ENCODE peak calls at places on chromosomes 4 and X, in seven cellular contexts. One of them, this sample, is unnamed.

GRCh38 chr4:6655924-6656323 is 15.4 kb downstream of the MRFAP1 start:
- DNase-seq in NCI-H187: no peak
- DNase-seq in CD8-positive, alpha-beta memory T cell: no peak
- DNase-seq in stimulated activated CD4-positive, alpha-beta T cell treated with anti-CD3 and anti-CD28 coated beads, Interleukin-4, amount 100 ng/mL, for 4 hours: no peak
- DNase-seq in HTR-8/SVneo: no peak
- DNase-seq in effector memory CD4-positive, alpha-beta T cell: no peak
- DNase-seq in cortex of kidney: no peak
- DNase-seq in this sample: no peak

GRCh38 chr4:155072417-155072816 is 136.0 kb upstream of the NPY2R start:
- DNase-seq in effector memory CD4-positive, alpha-beta T cell: no peak
- DNase-seq in stimulated activated CD4-positive, alpha-beta T cell treated with anti-CD3 and anti-CD28 coated beads, Interleukin-4, amount 100 ng/mL, for 4 hours: no peak
- DNase-seq in NCI-H187: no peak
- DNase-seq in HTR-8/SVneo: no peak
- DNase-seq in CD8-positive, alpha-beta memory T cell: no peak
- DNase-seq in cortex of kidney: no peak
- DNase-seq in this sample: no peak

GRCh38 chrX:9566150-9566621 is 101.3 kb downstream of the TBL1X start:
- DNase-seq in HTR-8/SVneo: peak
- DNase-seq in stimulated activated CD4-positive, alpha-beta T cell treated with anti-CD3 and anti-CD28 coated beads, Interleukin-4, amount 100 ng/mL, for 4 hours: no peak
- DNase-seq in NCI-H187: no peak
- DNase-seq in effector memory CD4-positive, alpha-beta T cell: no peak
- DNase-seq in CD8-positive, alpha-beta memory T cell: no peak
- DNase-seq in cortex of kidney: no peak
- DNase-seq in this sample: no peak

GRCh38 chrX:9913041-9913440 is 54.1 kb upstream of the CLDN34 start:
- DNase-seq in NCI-H187: no peak
- DNase-seq in cortex of kidney: no peak
- DNase-seq in stimulated activated CD4-positive, alpha-beta T cell treated with anti-CD3 and anti-CD28 coated beads, Interleukin-4, amount 100 ng/mL, for 4 hours: no peak
- DNase-seq in CD8-positive, alpha-beta memory T cell: no peak
- DNase-seq in effector memory CD4-positive, alpha-beta T cell: no peak
- DNase-seq in HTR-8/SVneo: no peak
- DNase-seq in this sample: no peak

GRCh38 chr4:148515248-148515647 is 73.0 kb upstream of the NR3C2 start:
- DNase-seq in effector memory CD4-positive, alpha-beta T cell: no peak
- DNase-seq in CD8-positive, alpha-beta memory T cell: no peak
- DNase-seq in NCI-H187: no peak
- DNase-seq in cortex of kidney: no peak
- DNase-seq in stimulated activated CD4-positive, alpha-beta T cell treated with anti-CD3 and anti-CD28 coated beads, Interleukin-4, amount 100 ng/mL, for 4 hours: no peak
- DNase-seq in HTR-8/SVneo: peak
- DNase-seq in this sample: no peak

GRCh38 chrX:144801786-144802185 is 445.5 kb upstream of the SPANXN1 start:
- DNase-seq in NCI-H187: no peak
- DNase-seq in cortex of kidney: no peak
- DNase-seq in effector memory CD4-positive, alpha-beta T cell: no peak
- DNase-seq in CD8-positive, alpha-beta memory T cell: no peak
- DNase-seq in stimulated activated CD4-positive, alpha-beta T cell treated with anti-CD3 and anti-CD28 coated beads, Interleukin-4, amount 100 ng/mL, for 4 hours: no peak
- DNase-seq in HTR-8/SVneo: peak
- DNase-seq in this sample: no peak

GRCh38 chr4:74258949-74259348 is 49.3 kb upstream of the EPGN start:
- DNase-seq in NCI-H187: no peak
- DNase-seq in effector memory CD4-positive, alpha-beta T cell: no peak
- DNase-seq in stimulated activated CD4-positive, alpha-beta T cell treated with anti-CD3 and anti-CD28 coated beads, Interleukin-4, amount 100 ng/mL, for 4 hours: no peak
- DNase-seq in HTR-8/SVneo: no peak
- DNase-seq in CD8-positive, alpha-beta memory T cell: no peak
- DNase-seq in cortex of kidney: no peak
- DNase-seq in this sample: no peak

GRCh38 chrX:13110427-13111324 is 66.3 kb upstream of the FAM9C start:
- DNase-seq in cortex of kidney: no peak
- DNase-seq in HTR-8/SVneo: peak
- DNase-seq in stimulated activated CD4-positive, alpha-beta T cell treated with anti-CD3 and anti-CD28 coated beads, Interleukin-4, amount 100 ng/mL, for 4 hours: no peak
- DNase-seq in NCI-H187: no peak
- DNase-seq in effector memory CD4-positive, alpha-beta T cell: no peak
- DNase-seq in CD8-positive, alpha-beta memory T cell: no peak
- DNase-seq in this sample: no peak

GRCh38 chr4:826508-827208 is 729 bp upstream of the CPLX1 start:
- DNase-seq in NCI-H187: no peak
- DNase-seq in HTR-8/SVneo: no peak
- DNase-seq in effector memory CD4-positive, alpha-beta T cell: no peak
- DNase-seq in CD8-positive, alpha-beta memory T cell: no peak
- DNase-seq in cortex of kidney: no peak
- DNase-seq in stimulated activated CD4-positive, alpha-beta T cell treated with anti-CD3 and anti-CD28 coated beads, Interleukin-4, amount 100 ng/mL, for 4 hours: no peak
- DNase-seq in this sample: no peak

GRCh38 chr4:93416337-93417102 is 412.0 kb upstream of the ATOH1 start:
- DNase-seq in effector memory CD4-positive, alpha-beta T cell: no peak
- DNase-seq in cortex of kidney: no peak
- DNase-seq in HTR-8/SVneo: no peak
- DNase-seq in NCI-H187: no peak
- DNase-seq in CD8-positive, alpha-beta memory T cell: no peak
- DNase-seq in stimulated activated CD4-positive, alpha-beta T cell treated with anti-CD3 and anti-CD28 coated beads, Interleukin-4, amount 100 ng/mL, for 4 hours: no peak
- DNase-seq in this sample: no peak

GRCh38 chr4:40388248-40388647 is 53.1 kb downstream of the CHRNA9 start:
- DNase-seq in effector memory CD4-positive, alpha-beta T cell: no peak
- DNase-seq in NCI-H187: no peak
- DNase-seq in CD8-positive, alpha-beta memory T cell: no peak
- DNase-seq in stimulated activated CD4-positive, alpha-beta T cell treated with anti-CD3 and anti-CD28 coated beads, Interleukin-4, amount 100 ng/mL, for 4 hours: no peak
- DNase-seq in HTR-8/SVneo: no peak
- DNase-seq in cortex of kidney: no peak
- DNase-seq in this sample: no peak

GRCh38 chr4:147975325-147975724 is 243.4 kb downstream of the ARHGAP10 start:
- DNase-seq in effector memory CD4-positive, alpha-beta T cell: no peak
- DNase-seq in CD8-positive, alpha-beta memory T cell: no peak
- DNase-seq in HTR-8/SVneo: no peak
- DNase-seq in stimulated activated CD4-positive, alpha-beta T cell treated with anti-CD3 and anti-CD28 coated beads, Interleukin-4, amount 100 ng/mL, for 4 hours: no peak
- DNase-seq in cortex of kidney: no peak
- DNase-seq in NCI-H187: no peak
- DNase-seq in this sample: no peak

GRCh38 chr4:136750898-136751297 is 781.4 kb downstream of the PCDH18 start:
- DNase-seq in HTR-8/SVneo: no peak
- DNase-seq in effector memory CD4-positive, alpha-beta T cell: no peak
- DNase-seq in NCI-H187: no peak
- DNase-seq in cortex of kidney: no peak
- DNase-seq in stimulated activated CD4-positive, alpha-beta T cell treated with anti-CD3 and anti-CD28 coated beads, Interleukin-4, amount 100 ng/mL, for 4 hours: no peak
- DNase-seq in CD8-positive, alpha-beta memory T cell: no peak
- DNase-seq in this sample: no peak

GRCh38 chrX:20218809-20219505 is 47.8 kb downstream of the RPS6KA3 start:
- DNase-seq in NCI-H187: no peak
- DNase-seq in stimulated activated CD4-positive, alpha-beta T cell treated with anti-CD3 and anti-CD28 coated beads, Interleukin-4, amount 100 ng/mL, for 4 hours: no peak
- DNase-seq in cortex of kidney: no peak
- DNase-seq in HTR-8/SVneo: no peak
- DNase-seq in effector memory CD4-positive, alpha-beta T cell: no peak
- DNase-seq in CD8-positive, alpha-beta memory T cell: no peak
- DNase-seq in this sample: no peak

GRCh38 chr4:88187766-88188165 is 29.3 kb upstream of the ABCG2 start:
- DNase-seq in cortex of kidney: no peak
- DNase-seq in effector memory CD4-positive, alpha-beta T cell: no peak
- DNase-seq in HTR-8/SVneo: no peak
- DNase-seq in stimulated activated CD4-positive, alpha-beta T cell treated with anti-CD3 and anti-CD28 coated beads, Interleukin-4, amount 100 ng/mL, for 4 hours: no peak
- DNase-seq in NCI-H187: no peak
- DNase-seq in CD8-positive, alpha-beta memory T cell: no peak
- DNase-seq in this sample: no peak

GRCh38 chr4:8547108-8547911 is 32.9 kb upstream of the GPR78 start:
- DNase-seq in cortex of kidney: no peak
- DNase-seq in CD8-positive, alpha-beta memory T cell: no peak
- DNase-seq in stimulated activated CD4-positive, alpha-beta T cell treated with anti-CD3 and anti-CD28 coated beads, Interleukin-4, amount 100 ng/mL, for 4 hours: no peak
- DNase-seq in NCI-H187: no peak
- DNase-seq in effector memory CD4-positive, alpha-beta T cell: no peak
- DNase-seq in HTR-8/SVneo: no peak
- DNase-seq in this sample: no peak

GRCh38 chr4:80568891-80569290 is 233.4 kb downstream of the CFAP299 start:
- DNase-seq in HTR-8/SVneo: no peak
- DNase-seq in cortex of kidney: no peak
- DNase-seq in stimulated activated CD4-positive, alpha-beta T cell treated with anti-CD3 and anti-CD28 coated beads, Interleukin-4, amount 100 ng/mL, for 4 hours: no peak
- DNase-seq in effector memory CD4-positive, alpha-beta T cell: no peak
- DNase-seq in NCI-H187: peak
- DNase-seq in CD8-positive, alpha-beta memory T cell: no peak
- DNase-seq in this sample: no peak

This sample was measured in DMS153.